ENCODE peak calls at places on chromosomes 6 and 20, in four cellular contexts. One of them, this sample, is unnamed.

GRCh38 chr20:59752704-59753460 is 148.5 kb downstream of the PHACTR3 start:
- DNase-seq in heart left ventricle: peak; percentile 68
- DNase-seq in sigmoid colon: no peak
- DNase-seq in aorta: no peak
- DNase-seq in this sample: no peak

GRCh38 chr6:76639941-76640340 is 567.5 kb upstream of the IMPG1 start:
- DNase-seq in sigmoid colon: no peak
- DNase-seq in aorta: no peak
- DNase-seq in heart left ventricle: no peak
- DNase-seq in this sample: no peak

GRCh38 chr20:31595654-31596411 is 9.3 kb upstream of the ID1 start:
- DNase-seq in sigmoid colon: peak; percentile 87
- DNase-seq in heart left ventricle: peak; percentile 92
- DNase-seq in aorta: peak; percentile 90
- DNase-seq in this sample: peak; percentile 90

GRCh38 chr6:22035690-22036089 is 261.1 kb downstream of the PRL start:
- DNase-seq in heart left ventricle: no peak
- DNase-seq in sigmoid colon: no peak
- DNase-seq in aorta: no peak
- DNase-seq in this sample: no peak

GRCh38 chr6:26552640-26553189 is 14.5 kb downstream of the HMGN4 start:
- DNase-seq in sigmoid colon: no peak
- DNase-seq in aorta: no peak
- DNase-seq in heart left ventricle: no peak
- DNase-seq in this sample: no peak

GRCh38 chr6:53192590-53193232 is 44.1 kb upstream of the GCM1 start:
- DNase-seq in aorta: peak; percentile 52
- DNase-seq in heart left ventricle: no peak
- DNase-seq in sigmoid colon: no peak
- DNase-seq in this sample: no peak

GRCh38 chr20:10502098-10502526 is 67.0 kb downstream of the SLX4IP start:
- DNase-seq in heart left ventricle: no peak
- DNase-seq in sigmoid colon: no peak
- DNase-seq in aorta: no peak
- DNase-seq in this sample: no peak

GRCh38 chr6:7146079-7146828 is 38.5 kb downstream of the RREB1 start:
- DNase-seq in sigmoid colon: peak; percentile 85
- DNase-seq in heart left ventricle: peak; percentile 64
- DNase-seq in aorta: peak; percentile 76
- DNase-seq in this sample: peak; percentile 76

GRCh38 chr6:166442131-166442530 is 59.4 kb upstream of the MPC1 start:
- DNase-seq in aorta: no peak
- DNase-seq in sigmoid colon: no peak
- DNase-seq in heart left ventricle: no peak
- DNase-seq in this sample: no peak

GRCh38 chr6:37615564-37616340 is 81.9 kb downstream of the MDGA1 start:
- DNase-seq in aorta: no peak
- DNase-seq in sigmoid colon: peak; percentile 54
- DNase-seq in heart left ventricle: no peak
- DNase-seq in this sample: no peak

GRCh38 chr20:61937963-61938838 is 127.5 kb downstream of the TAF4 start:
- DNase-seq in sigmoid colon: peak; percentile 52
- DNase-seq in heart left ventricle: peak; percentile 23
- DNase-seq in aorta: no peak
- DNase-seq in this sample: peak; percentile 33

GRCh38 chr6:119303164-119303887 is 46.2 kb downstream of the MAN1A1 start:
- DNase-seq in aorta: no peak
- DNase-seq in heart left ventricle: no peak
- DNase-seq in sigmoid colon: no peak
- DNase-seq in this sample: no peak

GRCh38 chr6:31530659-31531058 is 1.9 kb downstream of the MCCD1 start:
- DNase-seq in sigmoid colon: no peak
- DNase-seq in heart left ventricle: no peak
- DNase-seq in aorta: no peak
- DNase-seq in this sample: no peak

GRCh38 chr20:25750765-25751696 is 54.4 kb upstream of the ZNF337 start:
- DNase-seq in aorta: peak; percentile 59
- DNase-seq in sigmoid colon: peak; percentile 79
- DNase-seq in heart left ventricle: no peak
- DNase-seq in this sample: peak; percentile 57

GRCh38 chr6:5584072-5584471 is 322.8 kb downstream of the FARS2 start:
- DNase-seq in aorta: no peak
- DNase-seq in heart left ventricle: no peak
- DNase-seq in sigmoid colon: no peak
- DNase-seq in this sample: no peak

GRCh38 chr6:49269190-49269589 is 193.9 kb downstream of the MMUT start:
- DNase-seq in aorta: no peak
- DNase-seq in heart left ventricle: no peak
- DNase-seq in sigmoid colon: no peak
- DNase-seq in this sample: no peak

GRCh38 chr6:89952696-89953095 is 58.4 kb downstream of the GJA10 start:
- DNase-seq in aorta: no peak
- DNase-seq in sigmoid colon: no peak
- DNase-seq in heart left ventricle: no peak
- DNase-seq in this sample: no peak

GRCh38 chr6:8085053-8085511 is 17.3 kb downstream of the EEF1E1 start:
- DNase-seq in sigmoid colon: no peak
- DNase-seq in aorta: peak; percentile 71
- DNase-seq in heart left ventricle: peak; percentile 39
- DNase-seq in this sample: no peak

GRCh38 chr6:109660526-109660925 is 30.5 kb downstream of the AK9 start:
- DNase-seq in sigmoid colon: no peak
- DNase-seq in aorta: no peak
- DNase-seq in heart left ventricle: no peak
- DNase-seq in this sample: no peak

GRCh38 chr6:39945626-39946025 is 11.4 kb upstream of the MOCS1 start:
- DNase-seq in heart left ventricle: no peak
- DNase-seq in sigmoid colon: no peak
- DNase-seq in aorta: no peak
- DNase-seq in this sample: no peak

GRCh38 chr6:132133734-132134490 is 182.7 kb upstream of the CCN2 start:
- DNase-seq in sigmoid colon: peak; percentile 64
- DNase-seq in aorta: peak; percentile 77
- DNase-seq in heart left ventricle: no peak
- DNase-seq in this sample: peak; percentile 44

GRCh38 chr6:139973602-139974373 is 599.3 kb upstream of the CITED2 start:
- DNase-seq in sigmoid colon: no peak
- DNase-seq in heart left ventricle: no peak
- DNase-seq in aorta: no peak
- DNase-seq in this sample: no peak

GRCh38 chr6:139965393-139965792 is 590.9 kb upstream of the CITED2 start:
- DNase-seq in aorta: no peak
- DNase-seq in sigmoid colon: no peak
- DNase-seq in heart left ventricle: no peak
- DNase-seq in this sample: no peak

GRCh38 chr6:139972116-139972515 is 597.7 kb upstream of the CITED2 start:
- DNase-seq in heart left ventricle: no peak
- DNase-seq in sigmoid colon: no peak
- DNase-seq in aorta: no peak
- DNase-seq in this sample: no peak

GRCh38 chr6:139967497-139967896 is 593.0 kb upstream of the CITED2 start:
- DNase-seq in heart left ventricle: no peak
- DNase-seq in sigmoid colon: no peak
- DNase-seq in aorta: no peak
- DNase-seq in this sample: no peak

DNA sequence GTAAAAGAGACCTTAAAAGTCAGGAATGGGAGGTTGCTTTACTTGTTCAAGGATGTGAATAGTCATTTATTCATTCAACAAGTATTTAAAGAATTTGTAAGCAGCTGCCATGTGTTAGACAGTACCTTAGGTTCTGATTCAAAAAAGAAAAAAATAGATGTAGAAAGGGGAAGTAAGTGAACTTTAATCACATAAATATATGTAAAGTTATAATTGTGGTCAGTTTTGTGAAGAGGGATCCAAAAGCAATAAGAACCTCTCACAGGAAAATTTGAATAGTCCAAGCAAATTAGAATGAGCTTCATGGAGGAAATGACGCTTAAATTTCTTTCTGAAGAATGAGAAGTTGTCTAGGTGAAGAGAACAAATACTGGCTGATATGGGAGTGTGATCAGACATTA is 596.1 kb upstream of the CITED2 start:
- DNase-seq in sigmoid colon: no peak
- DNase-seq in aorta: no peak
- DNase-seq in heart left ventricle: no peak
- DNase-seq in this sample: no peak
- H3K27ac ChIP-seq in sigmoid colon: no peak overlapping the region
- H3K27ac ChIP-seq in aorta: no peak overlapping the region
- H3K27ac ChIP-seq in heart left ventricle: no peak overlapping the region
- H3K27ac ChIP-seq in this sample: no peak overlapping the region

GRCh38 chr20:49167811-49168507 is 20.2 kb downstream of the STAU1 start:
- DNase-seq in heart left ventricle: no peak
- DNase-seq in aorta: no peak
- DNase-seq in sigmoid colon: no peak
- DNase-seq in this sample: no peak

GRCh38 chr20:49172413-49172812 is 15.7 kb downstream of the STAU1 start:
- DNase-seq in sigmoid colon: no peak
- DNase-seq in heart left ventricle: no peak
- DNase-seq in aorta: no peak
- DNase-seq in this sample: no peak

GRCh38 chr20:49169547-49169946 is 18.6 kb downstream of the STAU1 start:
- DNase-seq in sigmoid colon: no peak
- DNase-seq in aorta: no peak
- DNase-seq in heart left ventricle: no peak
- DNase-seq in this sample: no peak

GRCh38 chr20:49171928-49172327 is 16.2 kb downstream of the STAU1 start:
- DNase-seq in sigmoid colon: peak; percentile 74
- DNase-seq in aorta: no peak
- DNase-seq in heart left ventricle: no peak
- DNase-seq in this sample: no peak

GRCh38 chr20:49170714-49171113 is 17.4 kb downstream of the STAU1 start:
- DNase-seq in heart left ventricle: no peak
- DNase-seq in aorta: no peak
- DNase-seq in sigmoid colon: no peak
- DNase-seq in this sample: no peak
- H3K27ac ChIP-seq in heart left ventricle: no peak overlapping the region
- H3K27ac ChIP-seq in aorta: no peak overlapping the region
- H3K27ac ChIP-seq in sigmoid colon: no peak overlapping the region
- H3K27ac ChIP-seq in this sample: no peak overlapping the region

DNA sequence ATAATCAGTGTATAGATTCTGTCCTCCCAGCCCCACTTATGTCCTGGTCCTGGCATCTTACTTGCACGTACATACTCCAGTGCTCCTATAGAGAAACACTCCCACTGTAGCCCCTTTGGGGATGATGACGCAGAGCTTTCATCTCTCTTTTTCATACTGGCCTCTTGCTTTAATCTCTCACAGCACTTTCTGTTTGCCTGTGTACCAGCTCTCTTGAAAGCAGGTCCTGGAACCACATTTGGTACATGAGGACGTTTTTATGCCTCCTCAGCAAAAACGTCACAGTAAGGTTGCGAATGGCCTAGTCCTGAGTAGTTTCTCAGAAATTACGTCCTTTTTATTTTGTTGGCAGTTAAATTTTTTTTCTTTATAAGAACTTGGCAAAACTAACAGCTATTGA is 10.8 kb downstream of the L3MBTL3 start:
- DNase-seq in aorta: no peak
- DNase-seq in heart left ventricle: no peak
- DNase-seq in sigmoid colon: no peak
- DNase-seq in this sample: no peak
- H3K27ac ChIP-seq in aorta: no peak overlapping the region
- H3K27ac ChIP-seq in heart left ventricle: no peak overlapping the region
- H3K27ac ChIP-seq in sigmoid colon: no peak overlapping the region
- H3K27ac ChIP-seq in this sample: no peak overlapping the region

GRCh38 chr20:58328836-58329235 is 19.3 kb downstream of the RAB22A start:
- DNase-seq in heart left ventricle: no peak
- DNase-seq in aorta: no peak
- DNase-seq in sigmoid colon: no peak
- DNase-seq in this sample: no peak

GRCh38 chr20:58322083-58322482 is 12.6 kb downstream of the RAB22A start:
- DNase-seq in sigmoid colon: no peak
- DNase-seq in aorta: no peak
- DNase-seq in heart left ventricle: no peak
- DNase-seq in this sample: no peak

GRCh38 chr20:58327211-58327610 is 17.7 kb downstream of the RAB22A start:
- DNase-seq in heart left ventricle: no peak
- DNase-seq in sigmoid colon: peak; percentile 80
- DNase-seq in aorta: no peak
- DNase-seq in this sample: no peak

GRCh38 chr20:58329711-58330110 is 20.2 kb downstream of the RAB22A start:
- DNase-seq in sigmoid colon: no peak
- DNase-seq in heart left ventricle: no peak
- DNase-seq in aorta: no peak
- DNase-seq in this sample: no peak

GRCh38 chr20:58325914-58326313 is 16.4 kb downstream of the RAB22A start:
- DNase-seq in aorta: no peak
- DNase-seq in sigmoid colon: no peak
- DNase-seq in heart left ventricle: no peak
- DNase-seq in this sample: no peak
- H3K27ac ChIP-seq in aorta: no peak overlapping the region
- H3K27ac ChIP-seq in sigmoid colon: no peak overlapping the region
- H3K27ac ChIP-seq in heart left ventricle: no peak overlapping the region
- H3K27ac ChIP-seq in this sample: no peak overlapping the region

DNA sequence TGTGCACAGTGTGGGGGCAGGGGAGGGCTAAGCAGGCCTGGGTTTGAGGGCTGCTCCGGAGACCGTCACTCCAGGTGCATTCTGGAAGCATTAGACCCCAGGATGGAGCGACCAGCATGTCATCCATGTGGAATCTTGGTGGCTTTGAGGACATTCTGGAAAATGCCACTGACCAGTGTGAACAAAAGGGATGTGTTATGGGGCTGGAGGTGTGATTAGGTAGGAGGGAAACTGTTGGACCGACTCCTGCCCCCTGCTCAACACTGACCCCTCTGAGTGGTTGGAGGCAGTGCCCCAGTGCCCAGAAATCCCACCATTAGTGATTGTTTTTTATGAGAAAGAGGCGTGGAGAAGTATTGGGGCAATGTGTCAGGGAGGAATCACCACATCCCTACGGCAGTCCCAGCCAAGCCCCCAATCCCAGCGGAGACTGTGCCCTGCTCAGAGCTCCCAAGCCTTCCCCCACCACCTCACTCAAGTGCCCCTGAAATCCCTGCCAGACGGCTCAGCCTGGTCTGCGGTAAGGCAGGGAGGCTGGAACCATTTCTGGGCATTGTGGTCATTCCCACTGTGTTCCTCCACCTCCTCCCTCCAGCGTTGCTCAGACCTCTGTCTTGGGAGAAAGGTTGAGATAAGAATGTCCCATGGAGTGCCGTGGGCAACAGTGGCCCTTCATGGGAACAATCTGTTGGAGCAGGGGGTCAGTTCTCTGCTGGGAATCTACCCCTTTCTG is 44.0 kb upstream of the TTPAL start:
- DNase-seq in sigmoid colon: no peak
- DNase-seq in aorta: no peak
- DNase-seq in heart left ventricle: no peak
- DNase-seq in this sample: no peak
- H3K27ac ChIP-seq in sigmoid colon: no peak overlapping the region
- H3K27ac ChIP-seq in aorta: no peak overlapping the region
- H3K27ac ChIP-seq in heart left ventricle: no peak overlapping the region
- H3K27ac ChIP-seq in this sample: no peak overlapping the region

DNA sequence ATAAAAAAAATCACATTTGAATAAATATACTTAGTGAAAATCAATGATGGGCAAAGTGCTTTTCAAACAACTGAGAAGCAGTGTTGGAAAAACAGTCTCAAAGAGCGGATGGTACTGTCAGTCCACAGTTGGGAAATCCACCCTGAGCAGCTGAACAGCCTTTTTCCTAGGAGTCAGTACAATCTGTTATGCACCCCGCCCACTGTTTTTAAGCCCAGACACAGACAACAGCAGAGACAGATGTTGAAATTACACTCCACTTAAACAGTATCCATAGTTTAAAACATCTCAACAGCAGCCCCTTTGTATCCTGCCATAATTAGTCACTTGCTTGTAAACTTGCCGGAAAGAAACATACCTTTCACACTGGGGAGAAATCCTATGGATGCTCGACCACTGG is 372 bp downstream of the KIAA0408 start:
- DNase-seq in sigmoid colon: peak; percentile 86
- DNase-seq in aorta: peak; percentile 47
- DNase-seq in heart left ventricle: peak; percentile 43
- DNase-seq in this sample: peak; percentile 44
- H3K27ac ChIP-seq in sigmoid colon: peak overlapping the region; percentile 87
- H3K27ac ChIP-seq in aorta: peak overlapping the region; percentile 91
- H3K27ac ChIP-seq in heart left ventricle: peak overlapping the region; percentile 67
- H3K27ac ChIP-seq in this sample: peak overlapping the region; percentile 78